ENCODE peak calls at places on chromosomes 5 and 9, in six cellular contexts. E, S, Z, H, F and X are unnamed samples.

GRCh38 chr9:137026828-137027227 is 1.2 kb downstream of the ABCA2 start:
- DNase-seq in F (no peak), Z (no peak), H (no peak), E (no peak), S (no peak), X (no peak)

GRCh38 chr5:174317261-174317894 is 271.9 kb downstream of the NSG2 start:
- DNase-seq in H (no peak), S (peak), Z (peak), F (peak), E (peak), X (no peak)

GRCh38 chr5:93385665-93386064 is 195.4 kb downstream of the NR2F1-AS1 start:
- DNase-seq in F (no peak), Z (no peak), E (no peak), S (peak), H (no peak), X (no peak)

GRCh38 chr5:72556351-72557146 is 49.3 kb upstream of the ZNF366 start:
- DNase-seq in F (no peak), H (no peak), E (no peak), S (peak), Z (peak), X (no peak)

GRCh38 chr5:97243352-97243751 is 60.3 kb upstream of the RIOK2 start:
- DNase-seq in Z (no peak), H (no peak), S (no peak), F (peak), E (no peak), X (no peak)

GRCh38 chr5:174045470-174046025 is at the start of gene NSG2:
- DNase-seq in F (peak), S (peak), H (peak), E (peak), Z (peak), X (peak)

GRCh38 chr9:116074658-116075057 is 78.9 kb upstream of the PAPPA start:
- DNase-seq in F (no peak), Z (no peak), H (no peak), S (no peak), E (no peak), X (no peak)

GRCh38 chr9:126499005-126499910 is 114.5 kb upstream of the LMX1B start:
- DNase-seq in F (peak), H (no peak), E (peak), S (peak), Z (peak), X (no peak)

GRCh38 chr9:84207443-84208032 is 133.0 kb downstream of the SLC28A3 start:
- DNase-seq in F (no peak), S (no peak), Z (peak), H (no peak), E (no peak), X (no peak)

GRCh38 chr5:165594693-165595092 is 2089.3 kb downstream of the MAT2B start:
- DNase-seq in Z (no peak), S (no peak), F (no peak), E (no peak), H (no peak), X (no peak)

GRCh38 chr9:966936-967335 is 9.5 kb upstream of the DMRT3 start:
- DNase-seq in F (no peak), H (no peak), S (no peak), Z (no peak), E (no peak), X (no peak)